ENCODE peak calls at places on chromosome 6, in nine cellular contexts. P is A673; Y is left ventricle myocardium inferior; A is tibial nerve; G is fibroblast of lung; O is neuronal stem cell; X is SK-N-SH; M is ovary; D is CD8-positive, alpha-beta memory T cell. I is an unnamed sample. For H3K4me1, the result is how much of the 10 kb centered on the place peaks cover.

GRCh38 chr6:15501806-15502450 is 160.9 kb downstream of the DTNBP1 start:
- DNase-seq in P (no peak), G (peak), X (no peak), A (no peak), O (no peak), Y (peak), D (no peak), M (peak), I (no peak)

GRCh38 chr6:46926481-46926880 is 4.7 kb upstream of the ADGRF5 start:
- DNase-seq in Y (no peak), G (peak), P (no peak), D (no peak), M (no peak), X (no peak), O (no peak), A (no peak), I (peak)

GRCh38 chr6:31907158-31907813 is 5.4 kb upstream of the ZBTB12 start:
- DNase-seq in D (no peak), M (no peak), A (no peak), O (no peak), P (peak), G (peak), Y (no peak), X (no peak), I (peak)

GRCh38 chr6:122806290-122806689 is 17.2 kb downstream of the SMPDL3A start:
- DNase-seq in O (no peak), X (no peak), P (no peak), G (no peak), M (no peak), Y (no peak), A (no peak), D (no peak), I (peak)

GRCh38 chr6:84847349-84848160 is 83.2 kb upstream of the TBX18 start:
- DNase-seq in P (no peak), G (peak), D (no peak), Y (no peak), X (no peak), O (no peak), A (no peak), M (no peak), I (peak)

GRCh38 chr6:168645326-168645725 is 204.3 kb downstream of the SMOC2 start:
- DNase-seq in A (no peak), D (no peak), M (no peak), Y (no peak), X (no peak), O (no peak), P (no peak), G (no peak), I (no peak)

GRCh38 chr6:1250489-1251197 is 61.3 kb upstream of the FOXQ1 start:
- DNase-seq in O (no peak), M (no peak), X (no peak), G (no peak), P (no peak), Y (no peak), D (no peak), A (no peak), I (no peak)

GRCh38 chr6:134720353-134721094 is 229.4 kb downstream of the ALDH8A1 start:
- DNase-seq in P (peak), D (no peak), G (no peak), O (no peak), X (peak), M (no peak), A (no peak), Y (no peak), I (peak)

GRCh38 chr6:2502998-2503674 is 247.6 kb downstream of the MYLK4 start:
- DNase-seq in P (no peak), X (no peak), Y (no peak), G (no peak), O (no peak), D (no peak), A (no peak), M (no peak), I (no peak)

GRCh38 chr6:143125455-143125854 is 64.8 kb downstream of the AIG1 start:
- DNase-seq in D (no peak), Y (no peak), A (no peak), O (no peak), X (peak), P (peak), G (peak), M (no peak), I (no peak)

GRCh38 chr6:35403544-35404442 is 48.3 kb upstream of the FANCE start:
- DNase-seq in A (no peak), G (no peak), X (no peak), D (no peak), O (no peak), P (no peak), M (no peak), Y (no peak), I (no peak)

GRCh38 chr6:116373300-116373699 is 2.6 kb downstream of the DSE start:
- DNase-seq in P (no peak), G (no peak), D (no peak), Y (no peak), A (no peak), O (no peak), X (no peak), M (no peak), I (no peak)
- H3K4me3 ChIP-seq in P (no peak), G (no peak), D (no peak), Y (no peak), A (no peak), O (no peak), X (no peak), M (no peak), I (no peak)

GRCh38 chr6:119445666-119446622 is 96.4 kb upstream of the MAN1A1 start:
- DNase-seq in D (no peak), A (no peak), M (no peak), O (no peak), P (peak), X (no peak), Y (no peak), G (peak), I (no peak)

GRCh38 chr6:119443993-119444641 is 94.6 kb upstream of the MAN1A1 start:
- DNase-seq in A (no peak), M (no peak), G (peak), P (no peak), D (no peak), O (no peak), Y (no peak), X (no peak), I (peak)

GRCh38 chr6:119444642-119445557 is 95.3 kb upstream of the MAN1A1 start:
- DNase-seq in P (no peak), M (no peak), X (no peak), G (peak), O (no peak), D (no peak), A (no peak), Y (no peak), I (no peak)

GRCh38 chr6:119449253-119450156 is 99.9 kb upstream of the MAN1A1 start:
- DNase-seq in M (no peak), X (no peak), P (no peak), O (no peak), Y (no peak), G (no peak), D (no peak), A (no peak), I (no peak)

DNA sequence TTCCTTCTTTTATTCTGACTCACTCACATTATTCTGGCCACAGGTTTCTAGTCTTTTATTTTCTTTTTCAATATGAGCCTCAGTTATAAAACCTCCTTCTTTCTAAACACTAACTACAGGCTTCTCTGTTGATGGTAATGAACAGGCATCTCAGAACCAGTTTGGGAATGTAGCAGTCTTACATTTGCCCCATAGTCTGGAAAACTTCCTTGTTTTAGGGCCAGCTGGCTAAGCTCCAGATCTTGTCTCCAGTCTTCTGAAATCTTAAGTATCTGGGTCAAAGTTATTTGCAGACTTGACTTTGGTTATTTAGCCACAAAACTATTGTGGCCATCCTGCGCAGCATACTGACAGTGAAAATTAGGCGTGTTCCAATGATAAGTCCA is 97.1 kb upstream of the MAN1A1 start:
- DNase-seq in D (no peak), A (peak), X (no peak), M (no peak), P (no peak), Y (no peak), G (peak), O (no peak), I (peak)
- H3K4me1 ChIP-seq in D (under half), A (under half), X (under half), M (under half), P (under half), Y (under half), G (under half), O (under half), I (under half)

GRCh38 chr6:106133040-106133439 is 46.9 kb downstream of the PRDM1 start:
- DNase-seq in Y (no peak), A (no peak), P (peak), G (no peak), D (no peak), M (no peak), X (no peak), O (no peak), I (no peak)
- H3K4me3 ChIP-seq in Y (no peak), A (no peak), P (no peak), G (no peak), D (no peak), M (no peak), X (no peak), O (no peak), I (no peak)

DNA sequence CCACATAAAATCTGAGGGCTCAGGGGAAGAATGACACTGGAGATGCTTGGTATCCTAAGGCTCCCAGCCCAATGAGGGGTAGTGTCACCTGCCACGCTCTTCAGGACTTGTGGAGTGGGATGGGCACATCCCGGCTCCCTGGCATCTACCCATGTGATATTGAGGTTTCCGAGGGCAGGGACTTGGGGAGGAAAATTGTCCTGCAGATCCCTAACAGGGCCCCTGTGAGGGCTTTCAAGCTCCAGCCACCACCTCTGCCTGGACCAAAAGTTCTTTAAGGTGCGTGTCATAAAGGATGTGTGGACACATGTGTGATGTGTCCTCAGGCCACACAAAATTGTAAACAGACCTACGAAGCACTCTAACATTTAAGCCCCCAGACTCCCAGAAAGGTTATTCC is 2.5 kb downstream of the SCML4 start:
- DNase-seq in O (no peak), D (no peak), X (no peak), P (no peak), A (no peak), Y (no peak), M (no peak), G (no peak), I (no peak)
- H3K4me1 ChIP-seq in O (under half), D (half or more), X (under half), P (under half), A (under half), Y (under half), M (under half), G (under half), I (under half)

DNA sequence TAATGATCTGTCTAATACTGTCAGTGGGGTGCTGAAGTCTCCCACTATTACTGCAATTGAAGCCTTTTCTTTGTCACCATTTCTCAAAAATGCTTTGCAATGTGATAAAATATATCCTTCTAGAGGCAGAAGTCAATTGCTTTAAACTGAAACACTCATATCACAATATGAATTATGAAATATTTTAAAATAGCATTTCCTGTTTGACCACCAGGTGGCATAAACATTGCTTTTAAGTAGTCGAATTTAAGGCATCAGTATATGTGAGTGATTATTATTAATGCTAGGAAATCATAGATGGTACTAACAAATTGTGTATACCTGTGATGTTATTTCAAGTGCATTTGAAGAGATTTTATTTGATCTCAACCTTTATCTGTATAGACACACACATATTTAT is 87.5 kb downstream of the MEI4 start:
- DNase-seq in G (peak), A (no peak), X (peak), Y (no peak), O (no peak), P (peak), D (no peak), M (no peak), I (peak)
- H3K4me3 ChIP-seq in G (no peak), A (no peak), X (no peak), Y (no peak), O (no peak), P (no peak), D (no peak), M (no peak), I (no peak)

GRCh38 chr6:10419749-10420545 is 5.1 kb upstream of the TFAP2A start:
- DNase-seq in A (no peak), M (no peak), O (no peak), X (no peak), G (no peak), Y (no peak), P (no peak), D (no peak), I (no peak)

GRCh38 chr6:10422282-10423034 is 7.6 kb upstream of the TFAP2A start:
- DNase-seq in Y (no peak), X (no peak), G (no peak), P (no peak), A (no peak), O (no peak), D (no peak), M (no peak), I (no peak)

GRCh38 chr6:10418862-10419748 is 4.2 kb upstream of the TFAP2A start:
- DNase-seq in O (no peak), G (peak), X (no peak), D (no peak), Y (no peak), P (no peak), A (no peak), M (no peak), I (no peak)

GRCh38 chr6:10421508-10422281 is 6.8 kb upstream of the TFAP2A start:
- DNase-seq in D (no peak), Y (no peak), A (no peak), M (no peak), G (no peak), O (no peak), P (no peak), X (no peak), I (no peak)

DNA sequence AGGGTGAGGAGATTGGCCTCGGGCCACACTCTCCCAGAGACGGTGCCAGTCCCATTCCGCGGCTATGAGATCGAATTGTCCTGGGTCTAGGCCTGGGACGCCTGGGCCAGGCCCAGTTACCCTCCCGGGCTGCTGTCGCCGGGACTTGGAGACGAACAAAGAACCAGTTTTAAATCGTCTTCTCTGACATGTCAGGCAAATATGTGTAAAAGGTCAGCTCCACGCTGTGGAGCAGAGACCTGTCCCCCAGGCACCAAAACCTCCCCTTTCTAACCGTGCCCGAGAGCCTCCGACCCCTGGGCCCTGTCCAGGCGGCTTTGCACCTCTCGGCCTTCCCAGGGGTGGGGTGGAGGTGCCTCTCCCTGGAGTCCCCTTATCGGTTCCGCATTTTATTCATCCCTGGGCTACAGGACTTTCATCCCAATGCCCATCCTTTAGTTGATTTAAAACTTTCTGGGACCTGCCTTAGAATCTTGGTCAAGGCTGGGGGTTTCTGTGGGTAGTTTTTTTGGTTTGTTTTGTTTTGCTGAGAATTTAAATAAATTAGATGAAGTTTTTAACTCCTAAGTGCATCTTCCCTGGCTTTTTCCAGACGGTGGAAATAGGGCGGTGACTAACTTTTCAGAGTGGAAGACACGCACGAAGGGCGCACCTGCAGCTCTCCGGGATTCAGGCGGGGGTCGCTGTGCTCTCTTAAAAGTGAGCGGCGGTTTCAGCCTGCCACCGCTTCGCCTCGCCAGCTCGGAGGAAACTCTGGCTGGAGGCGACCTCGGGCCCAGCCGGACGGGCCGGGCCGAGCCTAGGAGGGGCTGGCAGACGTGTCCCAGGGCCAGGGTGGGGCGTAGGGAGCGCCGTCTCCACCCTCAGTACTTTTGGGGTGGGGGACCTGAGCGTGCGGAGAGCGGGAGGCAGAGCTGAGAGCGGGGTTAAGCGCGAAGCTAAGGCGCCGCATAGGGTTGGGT is 6.0 kb upstream of the TFAP2A start:
- DNase-seq in P (no peak), D (no peak), G (no peak), A (no peak), Y (no peak), M (no peak), X (no peak), O (no peak), I (no peak)
- H3K4me1 ChIP-seq in P (under half), D (under half), G (under half), A (under half), Y (under half), M (under half), X (under half), O (under half), I (under half)

GRCh38 chr6:109892451-109893435 is 85.4 kb upstream of the GPR6 start:
- DNase-seq in O (no peak), G (no peak), X (no peak), M (no peak), Y (no peak), A (no peak), P (no peak), D (no peak), I (no peak)
- H3K4me3 ChIP-seq in O (no peak), G (no peak), X (no peak), M (no peak), Y (no peak), A (no peak), P (no peak), D (no peak), I (no peak)

DNA sequence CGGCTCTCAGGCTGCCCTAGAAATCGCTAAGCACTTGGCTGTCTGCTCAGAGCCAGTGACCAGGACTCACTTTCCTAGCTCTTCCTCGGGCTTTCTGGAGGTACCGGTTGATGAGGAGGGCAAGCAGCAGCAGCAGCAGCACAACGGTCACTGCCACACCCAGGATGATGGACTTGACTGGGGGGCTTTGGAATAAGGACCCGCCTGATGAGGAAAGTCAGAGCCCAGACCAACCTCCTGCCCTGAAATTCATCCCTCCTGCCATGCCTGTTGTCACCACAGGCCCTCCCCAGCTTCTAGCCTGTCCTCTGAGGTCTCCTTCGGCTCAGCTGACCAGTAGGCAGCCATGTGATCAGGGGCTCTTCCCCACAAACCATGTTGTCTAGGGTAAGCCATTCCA is 16.2 kb downstream of the TREML2 start:
- DNase-seq in M (no peak), A (no peak), X (no peak), P (no peak), O (no peak), D (no peak), G (no peak), Y (no peak), I (no peak)
- H3K4me1 ChIP-seq in M (under half), A (under half), X (under half), P (under half), O (under half), D (under half), G (under half), Y (under half), I (under half)

DNA sequence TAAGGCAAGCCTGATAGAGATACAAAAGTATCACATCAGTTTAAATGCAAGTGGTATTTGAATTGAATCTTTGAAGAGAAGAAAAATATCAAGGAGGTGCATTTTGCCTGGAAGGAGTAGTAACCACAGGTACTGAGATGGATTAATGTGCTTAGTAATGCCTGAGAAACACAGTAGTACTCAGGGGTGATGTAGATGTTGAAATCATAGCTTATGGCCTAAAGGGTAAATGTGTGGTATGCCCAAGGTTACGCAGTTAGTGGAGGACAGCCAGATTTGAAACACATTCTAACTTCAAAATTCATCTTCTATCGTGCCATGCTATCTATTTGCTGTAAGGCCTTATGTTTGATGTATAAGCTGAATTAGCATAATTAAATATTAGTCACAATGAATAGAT is 55.9 kb downstream of the STXBP5 start:
- DNase-seq in A (no peak), D (no peak), O (no peak), X (no peak), P (no peak), Y (no peak), M (no peak), G (no peak), I (no peak)
- H3K4me3 ChIP-seq in A (no peak), D (no peak), O (no peak), X (no peak), P (no peak), Y (no peak), M (no peak), G (no peak), I (no peak)

GRCh38 chr6:159467473-159468041 is 225.5 kb downstream of the SOD2 start:
- DNase-seq in P (no peak), D (no peak), O (no peak), A (no peak), M (no peak), Y (no peak), X (no peak), G (peak), I (no peak)
- H3K4me1 ChIP-seq in P (under half), D (under half), O (under half), A (under half), M (under half), Y (under half), X (under half), G (under half), I (under half)

I was measured in cardiac muscle cell.